ENCODE peak calls at places on chromosomes 13 and 19, in five cellular contexts. One of them, this sample, is unnamed.
A peak's percentile ranks its signal among the peaks of the same experiment; 100 is the strongest.

GRCh38 chr13:103354189-103354588 is 288.0 kb upstream of the SLC10A2 start:
- DNase-seq in HCT116: no peak
- DNase-seq in HepG2: no peak
- DNase-seq in K562: no peak
- DNase-seq in H1: no peak
- DNase-seq in this sample: no peak

GRCh38 chr19:2603320-2603719 is 99.2 kb downstream of the GNG7 start:
- DNase-seq in HCT116: no peak
- DNase-seq in HepG2: no peak
- DNase-seq in K562: no peak
- DNase-seq in H1: no peak
- DNase-seq in this sample: no peak

GRCh38 chr13:114080739-114081561 is 51.5 kb downstream of the RASA3 start:
- DNase-seq in HCT116: no peak
- DNase-seq in HepG2: no peak
- DNase-seq in K562: no peak
- DNase-seq in H1: no peak
- DNase-seq in this sample: no peak

GRCh38 chr13:43136940-43137574 is 113.7 kb downstream of the DNAJC15 start:
- DNase-seq in HCT116: no peak
- DNase-seq in HepG2: peak; percentile 6
- DNase-seq in K562: no peak
- DNase-seq in H1: no peak
- DNase-seq in this sample: no peak

GRCh38 chr13:106696719-106697118 is 128.8 kb upstream of the ARGLU1 start:
- DNase-seq in HCT116: no peak
- DNase-seq in HepG2: no peak
- DNase-seq in K562: no peak
- DNase-seq in H1: no peak
- DNase-seq in this sample: no peak

GRCh38 chr19:41175825-41176734 is 16.9 kb upstream of the CYP2S1 start:
- DNase-seq in HCT116: peak; percentile 92
- DNase-seq in HepG2: peak; percentile 96
- DNase-seq in K562: no peak
- DNase-seq in H1: peak; percentile 75
- DNase-seq in this sample: no peak

GRCh38 chr13:24613128-24613527 is 67.1 kb upstream of the ATP12A start:
- DNase-seq in HCT116: no peak
- DNase-seq in HepG2: no peak
- DNase-seq in K562: no peak
- DNase-seq in H1: no peak
- DNase-seq in this sample: no peak

GRCh38 chr19:50567052-50567841 is 988 bp downstream of the LRRC4B start:
- DNase-seq in HCT116: no peak
- DNase-seq in HepG2: no peak
- DNase-seq in K562: peak; percentile 69
- DNase-seq in H1: no peak
- DNase-seq in this sample: no peak

GRCh38 chr19:28999733-29000433 is 213.1 kb downstream of the UQCRFS1 start:
- DNase-seq in HCT116: no peak
- DNase-seq in HepG2: no peak
- DNase-seq in K562: no peak
- DNase-seq in H1: no peak
- DNase-seq in this sample: no peak

GRCh38 chr13:114339779-114340534 is 25.7 kb downstream of the CHAMP1 start:
- DNase-seq in HCT116: peak; percentile 51
- DNase-seq in HepG2: peak; percentile 22
- DNase-seq in K562: no peak
- DNase-seq in H1: no peak
- DNase-seq in this sample: no peak

GRCh38 chr19:7139095-7139494 is 69.6 kb downstream of the ZNF557 start:
- DNase-seq in HCT116: no peak
- DNase-seq in HepG2: no peak
- DNase-seq in K562: no peak
- DNase-seq in H1: no peak
- DNase-seq in this sample: no peak

DNA sequence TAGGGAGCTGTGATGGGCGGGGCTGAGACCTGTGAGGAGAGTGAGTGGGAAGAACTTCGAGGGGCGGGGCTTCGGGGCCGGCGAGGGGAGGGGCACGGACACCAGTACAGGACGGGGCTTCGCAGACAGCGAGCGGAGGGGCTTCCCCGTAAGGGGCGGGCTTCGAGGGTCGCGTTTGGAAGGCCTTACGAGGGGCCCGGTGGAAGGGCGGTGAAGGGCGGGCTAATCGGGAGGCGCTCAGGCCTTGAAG is 4.1 kb upstream of the EMP3 start:
- DNase-seq in HCT116: peak; percentile 95
- DNase-seq in HepG2: no peak
- DNase-seq in K562: peak; percentile 97
- DNase-seq in H1: peak; percentile 92
- DNase-seq in this sample: peak; percentile 85
- TF ChIP-seq SP1 in HCT116: no peak
- TF ChIP-seq SP1 in HepG2: no peak
- TF ChIP-seq SP1 in K562: no peak
- TF ChIP-seq SP1 in H1: no peak
- TF ChIP-seq SP1 in this sample: no peak

GRCh38 chr13:73991884-73992283 is 142.3 kb downstream of the KLF12 start:
- DNase-seq in HCT116: no peak
- DNase-seq in HepG2: no peak
- DNase-seq in K562: no peak
- DNase-seq in H1: no peak
- DNase-seq in this sample: no peak
- TF ChIP-seq SRF in HCT116: no peak
- TF ChIP-seq SRF in HepG2: no peak
- TF ChIP-seq SRF in K562: no peak
- TF ChIP-seq SRF in H1: no peak
- TF ChIP-seq SRF in this sample: no peak

GRCh38 chr19:34213283-34213682 is 41.0 kb downstream of the LSM14A start:
- DNase-seq in HCT116: no peak
- DNase-seq in HepG2: no peak
- DNase-seq in K562: no peak
- DNase-seq in H1: no peak
- DNase-seq in this sample: no peak

GRCh38 chr19:34214040-34214439 is 40.3 kb upstream of the GARRE1 start:
- DNase-seq in HCT116: no peak
- DNase-seq in HepG2: no peak
- DNase-seq in K562: no peak
- DNase-seq in H1: no peak
- DNase-seq in this sample: no peak

GRCh38 chr19:34217952-34218817 is 36.2 kb upstream of the GARRE1 start:
- DNase-seq in HCT116: no peak
- DNase-seq in HepG2: no peak
- DNase-seq in K562: peak; percentile 27
- DNase-seq in H1: no peak
- DNase-seq in this sample: peak; percentile 67

GRCh38 chr19:34215006-34215665 is 39.2 kb upstream of the GARRE1 start:
- DNase-seq in HCT116: no peak
- DNase-seq in HepG2: no peak
- DNase-seq in K562: no peak
- DNase-seq in H1: no peak
- DNase-seq in this sample: no peak

DNA sequence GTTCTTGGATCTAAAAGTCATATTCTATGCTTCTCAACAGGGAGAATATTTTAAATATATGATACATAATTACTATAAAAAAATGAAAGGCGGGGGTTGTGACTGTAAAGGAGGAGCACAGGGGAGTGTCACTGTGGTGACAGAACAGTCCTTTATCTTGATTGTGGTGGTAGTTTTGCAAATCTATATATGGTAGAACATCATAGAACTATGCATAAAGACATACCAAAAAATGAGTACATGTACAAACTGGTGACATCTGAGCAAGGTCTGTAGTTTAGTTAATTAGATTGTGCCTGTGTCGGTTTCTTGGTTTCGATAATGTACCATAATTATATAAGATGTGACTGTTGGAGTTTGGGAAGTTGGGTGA is 38.7 kb upstream of the GARRE1 start:
- DNase-seq in HCT116: no peak
- DNase-seq in HepG2: no peak
- DNase-seq in K562: no peak
- DNase-seq in H1: no peak
- DNase-seq in this sample: no peak
- TF ChIP-seq SP1 in HCT116: no peak
- TF ChIP-seq SP1 in HepG2: no peak
- TF ChIP-seq SP1 in K562: no peak
- TF ChIP-seq SP1 in H1: no peak
- TF ChIP-seq SP1 in this sample: no peak

GRCh38 chr13:32660227-32660626 is 74.0 kb downstream of the PDS5B start:
- DNase-seq in HCT116: no peak
- DNase-seq in HepG2: no peak
- DNase-seq in K562: no peak
- DNase-seq in H1: no peak
- DNase-seq in this sample: no peak
- TF ChIP-seq SRF in HCT116: no peak
- TF ChIP-seq SRF in HepG2: no peak
- TF ChIP-seq SRF in K562: no peak
- TF ChIP-seq SRF in H1: no peak
- TF ChIP-seq SRF in this sample: no peak

GRCh38 chr13:45416521-45417125 is 1.6 kb downstream of the SLC25A30 start:
- DNase-seq in HCT116: no peak
- DNase-seq in HepG2: no peak
- DNase-seq in K562: no peak
- DNase-seq in H1: no peak
- DNase-seq in this sample: no peak
- TF ChIP-seq SP1 in HCT116: no peak
- TF ChIP-seq SP1 in HepG2: no peak
- TF ChIP-seq SP1 in K562: no peak
- TF ChIP-seq SP1 in H1: no peak
- TF ChIP-seq SP1 in this sample: no peak

DNA sequence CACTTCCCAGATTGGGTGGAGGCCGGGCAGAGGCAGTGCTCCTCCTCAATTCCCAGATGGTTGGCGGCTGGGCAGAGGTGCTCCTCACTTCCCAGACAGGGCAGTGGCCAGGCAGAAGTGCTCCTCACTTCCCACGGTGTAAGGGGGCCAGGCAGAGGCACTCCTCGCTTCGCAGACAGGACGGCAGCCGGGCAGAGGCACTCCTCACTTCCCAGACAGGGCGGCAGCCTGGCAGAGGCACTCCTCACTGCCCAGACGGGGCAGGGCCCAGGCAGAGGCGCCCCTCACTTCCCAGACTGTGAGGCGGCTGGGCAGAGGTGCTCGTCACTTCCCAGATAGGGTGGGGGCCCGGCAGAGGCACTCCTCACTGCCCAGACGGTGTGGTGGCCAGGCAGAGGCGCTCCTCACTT is 36.6 kb upstream of the SLAIN1 start:
- DNase-seq in HCT116: no peak
- DNase-seq in HepG2: no peak
- DNase-seq in K562: no peak
- DNase-seq in H1: no peak
- DNase-seq in this sample: no peak
- TF ChIP-seq SRF in HCT116: no peak
- TF ChIP-seq SRF in HepG2: no peak
- TF ChIP-seq SRF in K562: no peak
- TF ChIP-seq SRF in H1: no peak
- TF ChIP-seq SRF in this sample: no peak

This sample was measured in GM12878.